ENCODE peak calls at places on chromosome X, in ten cellular contexts. J, U, Q, L, V, R, F, B, S and X are unnamed samples.
A peak's percentile ranks its signal among the peaks of the same experiment; 100 is the strongest.

GRCh38 chrX:68599256-68600152 is 48.0 kb upstream of the STARD8 start:
- DNase-seq in R (no peak), F (no peak), L (no peak), V (no peak), U (no peak), B (peak; percentile 4), J (no peak), S (no peak), Q (no peak), X (peak; percentile 6)

GRCh38 chrX:40245411-40246140 is 147.8 kb upstream of the BCOR start:
- DNase-seq in U (no peak), R (no peak), J (no peak), V (no peak), L (peak; percentile 42), Q (peak; percentile 63), B (no peak), S (no peak), F (peak; percentile 86), X (peak; percentile 58)

GRCh38 chrX:31837445-31837844 is 765.6 kb upstream of the FTHL17 start:
- DNase-seq in J (no peak), S (no peak), L (no peak), F (no peak), Q (no peak), V (no peak), B (no peak), R (no peak), U (no peak), X (no peak)

GRCh38 chrX:15815779-15816452 is 25.6 kb downstream of the ZRSR2 start:
- DNase-seq in F (no peak), J (no peak), L (no peak), R (no peak), Q (no peak), S (no peak), B (peak; percentile 33), U (no peak), V (peak; percentile 5), X (peak; percentile 33)

GRCh38 chrX:103640401-103641155 is 11.8 kb downstream of the TCEAL1 start:
- DNase-seq in F (no peak), R (no peak), U (no peak), B (peak; percentile 63), J (no peak), V (no peak), S (no peak), Q (peak; percentile 42), L (no peak), X (peak; percentile 62)

GRCh38 chrX:65574356-65574755 is 39.8 kb upstream of the LAS1L start:
- DNase-seq in F (no peak), V (no peak), Q (no peak), J (no peak), B (no peak), R (no peak), U (no peak), L (no peak), S (no peak), X (no peak)

GRCh38 chrX:48999030-48999429 is 3.0 kb downstream of the GRIPAP1 start:
- DNase-seq in Q (no peak), L (no peak), V (no peak), J (no peak), R (no peak), S (no peak), F (no peak), B (no peak), U (no peak), X (no peak)

GRCh38 chrX:122113376-122113775 is 1066.0 kb downstream of the GLUD2 start:
- DNase-seq in B (no peak), L (no peak), S (no peak), Q (no peak), R (no peak), J (no peak), F (no peak), U (no peak), V (no peak), X (no peak)

GRCh38 chrX:105553118-105553517 is 269.2 kb upstream of the NRK start:
- DNase-seq in U (no peak), Q (no peak), B (no peak), F (no peak), S (no peak), L (no peak), R (no peak), J (no peak), V (no peak), X (no peak)

GRCh38 chrX:93874554-93874953 is 200.5 kb downstream of the FAM133A start:
- DNase-seq in J (no peak), L (no peak), S (no peak), U (no peak), F (no peak), B (no peak), R (no peak), V (peak; percentile 1), Q (no peak), X (no peak)

GRCh38 chrX:15207994-15208393 is 61.9 kb downstream of the ASB9 start:
- DNase-seq in B (no peak), F (no peak), J (no peak), S (no peak), V (no peak), U (no peak), L (no peak), R (no peak), Q (no peak), X (no peak)

GRCh38 chrX:3743821-3744439 is 30.5 kb upstream of the PRKX start:
- DNase-seq in F (no peak), L (no peak), J (peak; percentile 31), S (no peak), B (no peak), Q (no peak), V (no peak), U (no peak), R (no peak), X (no peak)

GRCh38 chrX:39242187-39242586 is 440.9 kb downstream of the MID1IP1 start:
- DNase-seq in Q (peak; percentile 1), S (no peak), R (peak; percentile 31), F (no peak), J (no peak), V (peak; percentile 14), B (no peak), L (no peak), U (no peak), X (peak; percentile 2)

GRCh38 chrX:18721683-18722499 is 14.4 kb downstream of the PPEF1 start:
- DNase-seq in Q (no peak), S (no peak), V (peak; percentile 34), J (no peak), L (no peak), U (no peak), R (no peak), F (no peak), B (no peak), X (no peak)

GRCh38 chrX:15816886-15817285 is 26.6 kb downstream of the ZRSR2 start:
- DNase-seq in B (no peak), V (no peak), J (no peak), U (no peak), F (no peak), R (no peak), L (no peak), S (no peak), Q (peak; percentile 30), X (peak; percentile 11)

GRCh38 chrX:63918611-63919010 is 133.6 kb upstream of the ARHGEF9 start:
- DNase-seq in U (peak; percentile 66), B (no peak), S (no peak), V (no peak), J (no peak), R (no peak), L (no peak), F (no peak), Q (no peak), X (no peak)

GRCh38 chrX:132092439-132093065 is 35.3 kb downstream of the FRMD7 start:
- DNase-seq in R (peak; percentile 60), U (peak; percentile 74), F (no peak), V (peak; percentile 55), B (peak; percentile 61), L (peak; percentile 48), S (peak; percentile 38), J (peak; percentile 37), Q (peak; percentile 33), X (peak; percentile 74)

DNA sequence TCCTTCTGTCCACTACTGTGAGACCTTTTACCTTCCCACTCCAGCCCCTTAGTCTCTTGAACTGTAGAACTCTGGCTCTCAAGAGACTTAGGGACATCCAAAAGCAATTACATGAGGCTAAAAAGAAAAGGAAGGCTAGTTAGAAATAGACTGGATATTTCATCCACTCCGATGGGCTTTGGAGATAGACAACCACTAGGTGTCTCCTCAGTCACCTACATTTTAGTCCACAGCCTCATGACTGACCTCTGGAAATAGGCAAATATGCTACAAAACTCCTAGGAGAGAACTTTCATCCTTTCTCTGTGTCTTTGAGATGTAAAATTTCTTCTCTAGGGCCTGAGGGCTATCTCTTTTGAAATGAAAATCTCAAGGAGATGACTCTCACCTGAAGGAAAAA is 45.1 kb upstream of the LAMP2 start:
- DNase-seq in R (no peak), B (peak; percentile 25), L (no peak), Q (no peak), S (no peak), U (no peak), F (no peak), V (peak; percentile 32), J (no peak), X (peak; percentile 34)
- TF ChIP-seq CTCF in R (no peak), B (peak; percentile 29), L (no peak), Q (peak; percentile 29), S (peak; percentile 17), U (no peak), F (peak; percentile 24), V (peak; percentile 60), J (peak; percentile 56), X (no peak)

GRCh38 chrX:69613946-69614345 is 2.0 kb upstream of the EDA start:
- DNase-seq in J (no peak), L (no peak), Q (no peak), B (no peak), R (no peak), S (no peak), F (no peak), V (peak; percentile 77), U (no peak), X (no peak)
- H3K27ac ChIP-seq in J (no peak overlapping the region), L (no peak overlapping the region), Q (no peak overlapping the region), B (no peak overlapping the region), R (no peak overlapping the region), S (no peak overlapping the region), F (no peak overlapping the region), V (peak overlapping the region; percentile 56), U (no peak overlapping the region), X (no peak overlapping the region)

GRCh38 chrX:1477801-1478458 is 25.2 kb upstream of the ASMTL start:
- DNase-seq in R (no peak), U (no peak), V (no peak), F (no peak), B (no peak), S (no peak), L (no peak), J (no peak), Q (no peak), X (no peak)
- H3K36me3 ChIP-seq in R (no peaks in the 10 kb centered on the region), U (no peaks in the 10 kb centered on the region), V (no peaks in the 10 kb centered on the region), F (no peaks in the 10 kb centered on the region), B (no peaks in the 10 kb centered on the region), S (no peaks in the 10 kb centered on the region), L (no peaks in the 10 kb centered on the region), J (no peaks in the 10 kb centered on the region), Q (no peaks in the 10 kb centered on the region), X (no peaks in the 10 kb centered on the region)

DNA sequence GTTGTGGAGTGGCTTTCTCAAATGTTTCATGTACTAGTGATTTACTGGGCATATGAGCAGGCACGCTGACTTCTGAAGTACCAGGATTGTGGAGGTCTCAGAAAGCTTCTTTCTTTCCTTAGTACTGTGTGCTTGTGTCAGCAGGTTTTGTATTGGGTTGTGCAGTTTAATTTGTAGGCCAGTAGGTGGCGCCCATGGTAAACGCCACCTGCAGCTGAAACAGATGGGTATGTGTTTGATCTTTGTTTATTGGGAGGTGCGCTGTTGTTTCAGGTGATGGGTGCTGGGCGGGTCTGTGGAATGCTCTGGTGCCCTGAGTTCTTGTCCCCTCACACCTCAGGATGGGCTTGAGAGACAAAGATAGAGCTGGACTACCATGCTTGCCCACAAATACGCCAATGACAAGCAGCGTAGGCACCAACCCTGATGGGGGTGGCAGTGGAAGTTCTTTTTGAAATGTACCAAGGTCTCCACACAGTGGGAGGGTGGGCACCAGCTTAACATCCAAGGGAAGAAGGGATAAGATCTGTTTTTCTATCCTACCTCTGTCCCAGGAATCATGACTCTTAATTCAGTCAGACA is 141.5 kb downstream of the RPS6KA6 start:
- DNase-seq in L (no peak), R (peak; percentile 31), F (no peak), U (no peak), S (no peak), B (peak; percentile 38), V (peak; percentile 0), Q (no peak), J (no peak), X (peak; percentile 39)
- TF ChIP-seq CTCF in L (peak; percentile 19), R (no peak), F (peak; percentile 54), U (peak; percentile 4), S (peak; percentile 22), B (peak; percentile 72), V (peak; percentile 66), Q (peak; percentile 49), J (peak; percentile 69), X (peak; percentile 65)